ENCODE peak calls at places on chromosomes 6 and 20, in six cellular contexts. E is upper lobe of left lung, F is fibroblast of pulmonary artery, P is heart right ventricle, N is lower leg skin, S is endodermal cell. J is an unnamed sample.

GRCh38 chr6:147131728-147132127 is 72.5 kb upstream of the STXBP5 start:
- DNase-seq in E (no peak), F (peak; percentile 68), P (no peak), N (no peak), S (no peak), J (peak; percentile 13)

GRCh38 chr6:30067460-30068139 is 602 bp downstream of the PPP1R11 start:
- DNase-seq in E (no peak), F (no peak), P (no peak), N (no peak), S (no peak), J (no peak)

GRCh38 chr6:14682821-14683220 is 563.0 kb upstream of the JARID2 start:
- DNase-seq in E (no peak), F (peak; percentile 64), P (no peak), N (no peak), S (no peak), J (peak; percentile 45)

GRCh38 chr6:107821591-107821990 is 2.5 kb downstream of the SCML4 start:
- DNase-seq in E (no peak), F (no peak), P (no peak), N (no peak), S (peak; percentile 40), J (no peak)

GRCh38 chr6:168060521-168060931 is 18.5 kb downstream of the FRMD1 start:
- DNase-seq in E (peak; percentile 67), F (peak; percentile 79), P (peak; percentile 70), N (no peak), S (peak; percentile 87), J (no peak)

GRCh38 chr20:9068896-9069663 is at the start of gene PLCB4:
- DNase-seq in E (peak; percentile 88), F (peak; percentile 24), P (peak; percentile 51), N (peak; percentile 88), S (peak; percentile 79), J (peak; percentile 31)

GRCh38 chr20:33407251-33407650 is 5.9 kb upstream of the CDK5RAP1 start:
- DNase-seq in E (no peak), F (peak; percentile 17), P (no peak), N (no peak), S (no peak), J (peak; percentile 47)

GRCh38 chr6:143952386-143952785 is 55.7 kb downstream of the PLAGL1 start:
- DNase-seq in E (no peak), F (no peak), P (no peak), N (no peak), S (no peak), J (no peak)

GRCh38 chr6:30730611-30731435 is 10.7 kb downstream of the TUBB start:
- DNase-seq in E (peak; percentile 91), F (no peak), P (peak; percentile 71), N (peak; percentile 95), S (peak; percentile 94), J (no peak)

GRCh38 chr6:16302721-16303552 is 64.5 kb downstream of the GMPR start:
- DNase-seq in E (no peak), F (no peak), P (no peak), N (no peak), S (peak; percentile 68), J (no peak)

GRCh38 chr6:170080169-170080827 is 210.6 kb downstream of the DLL1 start:
- DNase-seq in E (peak; percentile 72), F (no peak), P (no peak), N (no peak), S (peak; percentile 35), J (no peak)

GRCh38 chr6:56594699-56595098 is 48.0 kb downstream of the DST start:
- DNase-seq in E (no peak), F (no peak), P (no peak), N (no peak), S (no peak), J (no peak)

GRCh38 chr6:85868685-85869084 is 226.0 kb upstream of the SYNCRIP start:
- DNase-seq in E (peak; percentile 8), F (no peak), P (no peak), N (peak; percentile 50), S (no peak), J (no peak)

GRCh38 chr6:27672113-27672799 is 199.4 kb upstream of the ZNF184 start:
- DNase-seq in E (no peak), F (no peak), P (no peak), N (no peak), S (peak; percentile 92), J (peak; percentile 62)

GRCh38 chr20:14919473-14920157 is 582.2 kb upstream of the FLRT3 start:
- DNase-seq in E (no peak), F (no peak), P (no peak), N (no peak), S (peak; percentile 90), J (peak; percentile 81)

GRCh38 chr6:161444464-161444863 is 170.6 kb upstream of the AGPAT4 start:
- DNase-seq in E (no peak), F (peak; percentile 53), P (peak; percentile 32), N (peak; percentile 82), S (peak; percentile 71), J (peak; percentile 11)

GRCh38 chr20:17688965-17689364 is 6.9 kb upstream of the RRBP1 start:
- DNase-seq in E (no peak), F (no peak), P (no peak), N (no peak), S (no peak), J (no peak)

GRCh38 chr6:133756046-133756445 is 132.9 kb upstream of the TCF21 start:
- DNase-seq in E (no peak), F (peak; percentile 81), P (no peak), N (no peak), S (no peak), J (peak; percentile 48)

GRCh38 chr6:24583463-24584389 is 62.3 kb downstream of the KIAA0319 start:
- DNase-seq in E (no peak), F (peak; percentile 77), P (peak; percentile 72), N (peak; percentile 95), S (peak; percentile 91), J (peak; percentile 83)

GRCh38 chr6:160084198-160084776 is 37.3 kb upstream of the SLC22A1 start:
- DNase-seq in E (peak; percentile 41), F (no peak), P (no peak), N (no peak), S (no peak), J (no peak)

GRCh38 chr6:41190791-41191190 is 10.2 kb downstream of the TREML2 start:
- DNase-seq in E (no peak), F (no peak), P (no peak), N (no peak), S (no peak), J (no peak)
- TF ChIP-seq CTCF in E (no peak), F (no peak), P (no peak), N (no peak), S (no peak), J (no peak)

GRCh38 chr6:48826318-48826595 is 636.8 kb downstream of the MMUT start:
- DNase-seq in E (no peak), F (peak; percentile 32), P (no peak), N (no peak), S (no peak), J (no peak)

GRCh38 chr6:48825501-48826317 is 637.3 kb downstream of the MMUT start:
- DNase-seq in E (no peak), F (peak; percentile 53), P (no peak), N (no peak), S (no peak), J (no peak)

GRCh38 chr6:48826884-48827701 is 636.0 kb downstream of the MMUT start:
- DNase-seq in E (no peak), F (peak; percentile 92), P (no peak), N (no peak), S (no peak), J (peak; percentile 87)
- H3K4me3 ChIP-seq in E (no peak overlapping the region), F (peak overlapping the region; percentile 19), P (no peak overlapping the region), N (no peak overlapping the region), S (no peak overlapping the region), J (no peak overlapping the region)

GRCh38 chr6:23547851-23548250 is 578.2 kb upstream of the NRSN1 start:
- DNase-seq in E (no peak), F (no peak), P (no peak), N (no peak), S (peak; percentile 59), J (no peak)
- TF ChIP-seq CTCF in E (no peak), F (no peak), P (no peak), N (no peak), S (peak; percentile 73), J (no peak)

GRCh38 chr6:26536571-26537159 is 1.5 kb upstream of the HMGN4 start:
- DNase-seq in E (no peak), F (peak; percentile 69), P (no peak), N (peak; percentile 82), S (peak; percentile 69), J (peak; percentile 53)
- H3K4me3 ChIP-seq in E (peak overlapping the region; percentile 77), F (peak overlapping the region; percentile 88), P (peak overlapping the region; percentile 77), N (peak overlapping the region; percentile 79), S (peak overlapping the region; percentile 88), J (peak overlapping the region; percentile 69)